ENCODE peak calls at places on chromosome 5, in five cellular contexts. H, L, K, X and P are unnamed samples. For H3F3A, the result is how much of the 10 kb centered on the place peaks cover.

GRCh38 chr5:171953860-171954701 is 52.4 kb downstream of the FBXW11 start:
- DNase-seq in H (no peak), L (no peak), K (peak), X (no peak), P (peak)

GRCh38 chr5:141637693-141638419 is 1.1 kb downstream of the RELL2 start:
- DNase-seq in H (peak), L (peak), K (peak), X (peak), P (no peak)

GRCh38 chr5:158175664-158176507 is 316.9 kb upstream of the CLINT1 start:
- DNase-seq in H (peak), L (no peak), K (peak), X (no peak), P (peak)

GRCh38 chr5:466661-467310 is 23.8 kb downstream of the EXOC3 start:
- DNase-seq in H (no peak), L (no peak), K (no peak), X (no peak), P (no peak)

GRCh38 chr5:124056326-124057160 is 544.6 kb downstream of the CSNK1G3 start:
- DNase-seq in H (no peak), L (no peak), K (no peak), X (no peak), P (no peak)

GRCh38 chr5:133867341-133867740 is 101.1 kb downstream of the C5orf15 start:
- DNase-seq in H (no peak), L (no peak), K (no peak), X (no peak), P (no peak)

GRCh38 chr5:1510631-1511030 is 13.1 kb downstream of the LPCAT1 start:
- DNase-seq in H (no peak), L (no peak), K (no peak), X (no peak), P (no peak)

GRCh38 chr5:139642891-139643871 is 5.0 kb upstream of the CXXC5 start:
- DNase-seq in H (no peak), L (no peak), K (no peak), X (no peak), P (peak)

GRCh38 chr5:111550282-111551020 is 38.1 kb upstream of the STARD4 start:
- DNase-seq in H (peak), L (peak), K (peak), X (peak), P (peak)

GRCh38 chr5:147290261-147290660 is 55.4 kb downstream of the STK32A start:
- DNase-seq in H (peak), L (no peak), K (no peak), X (peak), P (no peak)

GRCh38 chr5:131379723-131380122 is 115.9 kb downstream of the CDC42SE2 start:
- DNase-seq in H (no peak), L (peak), K (no peak), X (no peak), P (peak)

GRCh38 chr5:683619-684481 is 9.3 kb downstream of the TPPP start:
- DNase-seq in H (no peak), L (no peak), K (no peak), X (no peak), P (no peak)

GRCh38 chr5:177309351-177310191 is 2.1 kb downstream of the MXD3 start:
- DNase-seq in H (peak), L (peak), K (peak), X (peak), P (peak)

GRCh38 chr5:168807261-168807660 is 228.1 kb upstream of the PANK3 start:
- DNase-seq in H (no peak), L (no peak), K (peak), X (no peak), P (no peak)

GRCh38 chr5:176904276-176904675 is 5.1 kb upstream of the HK3 start:
- DNase-seq in H (no peak), L (no peak), K (no peak), X (no peak), P (no peak)

GRCh38 chr5:218457-219289 is 553 bp downstream of the SDHA start:
- DNase-seq in H (peak), L (peak), K (peak), X (peak), P (peak)

GRCh38 chr5:133890308-133890707 is 78.1 kb downstream of the C5orf15 start:
- DNase-seq in H (no peak), L (no peak), K (no peak), X (no peak), P (no peak)

GRCh38 chr5:160174780-160175437 is 54.4 kb upstream of the FABP6 start:
- DNase-seq in H (no peak), L (no peak), K (no peak), X (no peak), P (no peak)

GRCh38 chr5:154286557-154286956 is 96.0 kb downstream of the GALNT10 start:
- DNase-seq in H (peak), L (no peak), K (no peak), X (peak), P (no peak)

GRCh38 chr5:180803181-180804128 is 849 bp upstream of the MGAT1 start:
- DNase-seq in H (peak), L (peak), K (peak), X (peak), P (no peak)

GRCh38 chr5:129079496-129079895 is 15.1 kb upstream of the ISOC1 start:
- DNase-seq in H (no peak), L (no peak), K (no peak), X (no peak), P (no peak)

GRCh38 chr5:77218263-77218662 is 7.8 kb downstream of the PDE8B start:
- DNase-seq in H (peak), L (no peak), K (peak), X (peak), P (peak)

GRCh38 chr5:140346348-140347221 is at the start of gene HBEGF:
- DNase-seq in H (peak), L (peak), K (peak), X (peak), P (peak)

GRCh38 chr5:27406020-27406419 is 367.6 kb upstream of the CDH9 start:
- DNase-seq in H (no peak), L (no peak), K (no peak), X (no peak), P (no peak)

GRCh38 chr5:104189031-104189430 is 626.4 kb upstream of the NUDT12 start:
- DNase-seq in H (no peak), L (no peak), K (peak), X (no peak), P (peak)

GRCh38 chr5:91345466-91345865 is 37.7 kb downstream of the ARRDC3 start:
- DNase-seq in H (no peak), L (no peak), K (no peak), X (no peak), P (no peak)

GRCh38 chr5:118068886-118069285 is 919.5 kb downstream of the DTWD2 start:
- DNase-seq in H (no peak), L (no peak), K (no peak), X (no peak), P (no peak)

GRCh38 chr5:61228691-61229280 is 66.5 kb upstream of the SMIM15 start:
- DNase-seq in H (no peak), L (no peak), K (peak), X (no peak), P (no peak)

GRCh38 chr5:62585751-62586150 is 7.1 kb downstream of the LRRC70 start:
- DNase-seq in H (no peak), L (peak), K (no peak), X (no peak), P (no peak)

GRCh38 chr5:22918511-22918910 is 65.4 kb upstream of the CDH12 start:
- DNase-seq in H (no peak), L (no peak), K (no peak), X (no peak), P (no peak)

GRCh38 chr5:180831139-180832080 is 28.8 kb upstream of the MGAT1 start:
- DNase-seq in H (peak), L (peak), K (peak), X (peak), P (peak)

GRCh38 chr5:6158974-6159863 is 219.1 kb downstream of the MED10 start:
- DNase-seq in H (no peak), L (no peak), K (peak), X (no peak), P (peak)

GRCh38 chr5:34926318-34926888 is 3.0 kb upstream of the DNAJC21 start:
- DNase-seq in H (no peak), L (no peak), K (no peak), X (no peak), P (no peak)
- H3F3A ChIP-seq in H (half or more), L (under half), K (half or more), X (under half), P (under half)

DNA sequence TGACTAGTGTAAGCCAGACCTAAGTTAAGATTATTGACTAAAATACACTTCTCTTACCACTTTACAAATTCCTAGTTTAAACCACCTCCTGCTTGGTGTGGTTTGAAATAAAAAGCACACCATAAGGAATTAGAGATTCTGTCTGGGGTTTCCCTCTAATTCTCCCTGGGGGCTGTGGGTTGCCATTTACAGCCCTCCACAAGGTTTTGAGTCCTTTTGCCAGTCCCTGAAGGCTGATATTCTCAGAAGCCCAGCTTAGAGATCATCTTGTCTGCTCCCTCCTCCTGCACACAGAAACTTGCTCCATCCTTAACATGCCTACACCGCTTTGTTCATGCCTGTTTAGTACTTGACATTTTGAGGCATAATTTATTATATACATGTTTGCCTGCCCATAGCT is 7.2 kb upstream of the LMNB1 start:
- DNase-seq in H (no peak), L (no peak), K (no peak), X (no peak), P (no peak)
- TF ChIP-seq EZH2phosphoT487 in H (no peak), L (no peak), K (no peak), X (no peak), P (no peak)

DNA sequence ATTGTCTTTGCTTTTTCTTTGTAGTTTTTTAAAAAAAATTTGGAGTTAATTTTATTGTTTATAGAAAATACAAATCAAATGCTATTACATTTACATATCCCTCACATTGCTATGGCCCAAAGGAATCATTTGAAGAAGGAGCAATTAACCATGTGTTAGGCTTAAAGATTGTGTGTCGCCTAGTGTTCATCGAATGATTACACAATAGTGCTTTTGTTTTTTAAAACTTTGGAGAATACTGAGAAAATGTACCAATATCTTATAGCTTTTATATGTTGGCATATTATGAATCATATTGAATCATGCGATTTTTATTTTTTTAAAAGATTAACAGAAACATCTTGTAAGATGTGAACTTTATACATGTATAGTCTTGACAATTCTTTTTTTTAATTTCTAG is 21.7 kb downstream of the SLC30A5 start:
- DNase-seq in H (no peak), L (no peak), K (no peak), X (no peak), P (no peak)
- TF ChIP-seq EZH2 in H (no peak), L (no peak), K (no peak), X (no peak), P (no peak)

GRCh38 chr5:143328589-143329220 is 74.8 kb downstream of the NR3C1 start:
- DNase-seq in H (no peak), L (no peak), K (no peak), X (no peak), P (no peak)

GRCh38 chr5:143336485-143336884 is 67.0 kb downstream of the NR3C1 start:
- DNase-seq in H (no peak), L (no peak), K (no peak), X (no peak), P (no peak)

GRCh38 chr5:143329843-143330242 is 73.6 kb downstream of the NR3C1 start:
- DNase-seq in H (no peak), L (no peak), K (no peak), X (no peak), P (no peak)

GRCh38 chr5:143334903-143335302 is 68.6 kb downstream of the NR3C1 start:
- DNase-seq in H (no peak), L (no peak), K (no peak), X (no peak), P (no peak)

DNA sequence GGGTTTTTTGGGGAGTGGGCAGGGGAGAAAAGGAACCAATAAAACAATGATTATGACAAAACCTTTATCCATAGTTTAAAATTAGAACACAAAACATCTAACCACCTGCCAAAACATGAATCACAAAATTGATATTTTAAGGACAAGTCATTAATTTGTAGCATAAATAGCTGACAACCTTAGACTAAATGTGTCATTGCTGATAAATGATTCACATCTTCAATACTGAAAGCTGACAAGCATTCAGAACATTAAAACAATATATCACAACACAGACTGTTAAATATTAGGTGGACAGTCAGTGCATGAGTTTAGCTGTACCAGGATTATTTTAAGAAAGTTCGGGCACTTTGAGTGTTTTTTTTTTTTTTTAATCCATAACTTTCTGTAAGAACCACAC is 71.5 kb downstream of the NR3C1 start:
- DNase-seq in H (no peak), L (no peak), K (no peak), X (no peak), P (no peak)
- H3F3A ChIP-seq in H (under half), L (under half), K (under half), X (under half), P (under half)

DNA sequence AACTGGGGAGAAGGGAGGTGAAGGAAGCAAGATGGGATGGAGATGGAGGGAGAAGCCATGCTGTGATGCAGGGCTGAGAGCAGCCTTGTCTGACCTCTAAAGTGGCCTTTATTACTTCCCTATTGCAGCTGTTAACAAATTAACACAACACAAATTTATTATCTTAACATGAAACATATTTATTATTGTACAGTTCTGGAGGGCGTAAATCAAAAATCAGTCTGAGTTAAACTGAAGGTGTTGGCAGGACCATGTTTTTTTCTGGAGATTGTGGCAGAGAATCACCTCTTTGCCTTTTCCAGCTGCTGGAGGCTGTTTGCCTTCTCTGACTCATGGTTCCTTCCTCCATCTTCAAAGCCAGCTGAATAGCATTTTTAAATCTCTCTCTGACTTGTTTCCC is 7.1 kb upstream of the MCC start:
- DNase-seq in H (no peak), L (no peak), K (peak), X (no peak), P (peak)
- TF ChIP-seq EZH2phosphoT487 in H (no peak), L (no peak), K (no peak), X (no peak), P (no peak)

DNA sequence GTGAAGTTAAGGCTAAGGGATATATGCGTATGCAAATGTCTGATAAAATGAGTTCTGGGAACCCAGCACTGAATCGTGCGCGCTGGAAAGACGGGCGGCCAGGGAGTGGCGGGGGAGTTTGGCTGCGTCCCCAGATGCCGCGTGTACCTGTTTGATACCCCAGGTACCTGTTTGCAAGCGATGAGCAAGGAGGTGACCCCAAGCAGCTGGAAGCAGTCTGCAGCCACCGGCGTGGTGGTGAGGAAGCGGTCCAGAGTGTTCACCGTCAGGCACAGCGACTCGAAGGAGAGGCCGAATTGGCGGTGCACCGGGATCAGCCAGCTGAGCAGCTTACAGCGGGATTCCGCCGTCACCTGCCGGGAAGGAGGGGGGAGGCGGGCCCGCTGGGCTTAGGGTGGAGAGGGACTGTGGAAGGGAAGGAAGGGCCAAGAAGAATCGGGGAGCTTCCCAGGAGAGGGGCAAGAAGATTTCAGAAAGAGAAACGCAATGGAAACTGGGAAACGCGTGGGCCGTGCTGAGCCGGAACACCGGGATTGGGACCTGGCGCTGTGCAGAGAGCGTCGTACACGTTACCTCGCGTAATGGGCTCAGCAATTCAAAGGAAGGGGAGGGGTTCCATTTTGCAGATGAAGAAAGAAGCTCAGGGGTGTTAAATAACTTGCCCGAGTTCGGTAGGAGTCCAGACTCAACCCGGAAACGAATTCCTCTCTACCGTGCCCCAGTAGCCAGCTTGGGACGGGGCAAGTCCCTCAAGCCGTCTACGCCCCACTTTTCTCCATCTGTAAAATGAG is 1.0 kb downstream of the CCNO start:
- DNase-seq in H (peak), L (no peak), K (peak), X (peak), P (peak)
- TF ChIP-seq EZH2 in H (peak), L (no peak), K (peak), X (peak), P (no peak)